ENCODE peak calls at places on chromosomes 11 and 22, in four cellular contexts. Z is ACHN, U is COR-L47, F is NCI-H2081. V is an unnamed sample.

GRCh38 chr11:89275966-89276365 is 98.3 kb downstream of the TYR start:
- DNase-seq in Z (no peak), U (no peak), F (no peak), V (no peak)

GRCh38 chr11:74019860-74020259 is 11.0 kb upstream of the UCP3 start:
- DNase-seq in Z (no peak), F (no peak), U (no peak), V (no peak)

GRCh38 chr11:45412033-45412432 is 125.9 kb upstream of the SYT13 start:
- DNase-seq in Z (no peak), U (no peak), F (no peak), V (no peak)

GRCh38 chr22:31141551-31141950 is 1.2 kb upstream of the PLA2G3 start:
- DNase-seq in U (no peak), F (no peak), Z (no peak), V (no peak)

GRCh38 chr22:45640941-45641621 is 30.6 kb upstream of the ATXN10 start:
- DNase-seq in F (no peak), Z (no peak), U (no peak), V (no peak)

GRCh38 chr22:46050916-46051614 is 74.1 kb upstream of the WNT7B start:
- DNase-seq in Z (no peak), F (no peak), U (no peak), V (no peak)

GRCh38 chr22:46845281-46846153 is 83.1 kb downstream of the TBC1D22A start:
- DNase-seq in U (no peak), Z (no peak), F (no peak), V (peak)

GRCh38 chr22:50576070-50576469 is 2.2 kb downstream of the CPT1B start:
- DNase-seq in Z (peak), F (peak), U (peak), V (peak)

GRCh38 chr22:21780259-21780658 is 44.7 kb upstream of the YPEL1 start:
- DNase-seq in U (no peak), Z (no peak), F (no peak), V (no peak)

GRCh38 chr22:30782613-30783012 is 87.9 kb downstream of the OSBP2 start:
- DNase-seq in U (no peak), Z (no peak), F (no peak), V (no peak)

GRCh38 chr11:16512842-16513241 is 156.5 kb upstream of the SOX6 start:
- DNase-seq in Z (no peak), F (no peak), U (no peak), V (no peak)

GRCh38 chr11:122584670-122585069 is 70.9 kb upstream of the UBASH3B start:
- DNase-seq in U (no peak), Z (no peak), F (no peak), V (no peak)

GRCh38 chr11:59556115-59556882 is 45.0 kb downstream of the OR4D9 start:
- DNase-seq in U (peak), F (peak), Z (peak), V (peak)

GRCh38 chr11:24767411-24767810 is 270.6 kb downstream of the LUZP2 start:
- DNase-seq in Z (no peak), F (no peak), U (no peak), V (no peak)

GRCh38 chr11:32173435-32173834 is 82.6 kb downstream of the RCN1 start:
- DNase-seq in F (peak), Z (peak), U (peak), V (peak)

GRCh38 chr22:39239561-39240423 is 5.0 kb downstream of the PDGFB start:
- DNase-seq in F (peak), Z (no peak), U (peak), V (no peak)

GRCh38 chr11:106281455-106282173 is 204.2 kb downstream of the AASDHPPT start:
- DNase-seq in Z (peak), F (no peak), U (no peak), V (no peak)

GRCh38 chr11:43053638-43054412 is 258.0 kb upstream of the API5 start:
- DNase-seq in U (no peak), Z (no peak), F (no peak), V (no peak)

GRCh38 chr22:47057916-47058585 is 295.6 kb downstream of the TBC1D22A start:
- DNase-seq in U (no peak), Z (no peak), F (no peak), V (no peak)